ENCODE peak calls at places on chromosomes 2 and 18, in five cellular contexts. D is IMR-90, U is KBM-7, O is kidney tubule cell, B is A172. S is an unnamed sample.

GRCh38 chr2:218400167-218400929 is 680 bp downstream of the CTDSP1 start:
- DNase-seq in D (no peak), U (peak), O (peak), B (no peak), S (no peak)

GRCh38 chr2:42314892-42315468 is 46.0 kb downstream of the COX7A2L start:
- DNase-seq in D (peak), U (peak), O (peak), B (peak), S (peak)

GRCh38 chr2:20620271-20620681 is 30.6 kb downstream of the HS1BP3 start:
- DNase-seq in D (no peak), U (no peak), O (no peak), B (no peak), S (no peak)

GRCh38 chr2:66596229-66596628 is 161.3 kb downstream of the MEIS1 start:
- DNase-seq in D (peak), U (no peak), O (no peak), B (no peak), S (no peak)

GRCh38 chr18:44725300-44726096 is 44.8 kb downstream of the SETBP1 start:
- DNase-seq in D (peak), U (peak), O (peak), B (peak), S (peak)

GRCh38 chr2:109258905-109259540 is 130.0 kb downstream of the SH3RF3 start:
- DNase-seq in D (no peak), U (no peak), O (no peak), B (no peak), S (no peak)

GRCh38 chr18:51151568-51152511 is 45.6 kb downstream of the MEX3C start:
- DNase-seq in D (no peak), U (peak), O (no peak), B (no peak), S (no peak)

GRCh38 chr2:209614630-209615369 is 156.8 kb upstream of the UNC80 start:
- DNase-seq in D (no peak), U (no peak), O (no peak), B (no peak), S (no peak)

GRCh38 chr2:62409442-62409841 is 96.6 kb downstream of the TMEM17 start:
- DNase-seq in D (peak), U (no peak), O (peak), B (no peak), S (peak)

GRCh38 chr18:10015941-10016819 is 102.4 kb downstream of the VAPA start:
- DNase-seq in D (peak), U (no peak), O (peak), B (peak), S (peak)

GRCh38 chr2:26469092-26469710 is 8.7 kb downstream of the OTOF start:
- DNase-seq in D (peak), U (peak), O (peak), B (peak), S (peak)

GRCh38 chr2:235924675-235925063 is 243.5 kb downstream of the GBX2 start:
- DNase-seq in D (peak), U (no peak), O (no peak), B (no peak), S (no peak)

GRCh38 chr2:9174771-9175441 is 31.7 kb upstream of the ASAP2 start:
- DNase-seq in D (peak), U (no peak), O (peak), B (peak), S (peak)

GRCh38 chr2:129189617-129190016 is 789.8 kb upstream of the RAB6C start:
- DNase-seq in D (no peak), U (no peak), O (no peak), B (no peak), S (no peak)

GRCh38 chr18:75977069-75977468 is 518.0 kb downstream of the ZNF516 start:
- DNase-seq in D (no peak), U (no peak), O (no peak), B (no peak), S (peak)

GRCh38 chr2:216740557-216741222 is 45.3 kb upstream of the IGFBP5 start:
- DNase-seq in D (peak), U (no peak), O (no peak), B (no peak), S (no peak)

GRCh38 chr2:120508581-120509041 is 162.7 kb downstream of the INHBB start:
- DNase-seq in D (no peak), U (no peak), O (no peak), B (peak), S (no peak)

GRCh38 chr2:233919938-233920337 is 2.8 kb downstream of the TRPM8 start:
- DNase-seq in D (peak), U (no peak), O (no peak), B (peak), S (peak)

GRCh38 chr2:172246649-172247048 is 143.9 kb upstream of the DLX2 start:
- DNase-seq in D (peak), U (peak), O (peak), B (peak), S (no peak)

GRCh38 chr2:48531141-48531648 is 1.2 kb downstream of the STON1 start:
- DNase-seq in D (peak), U (peak), O (no peak), B (peak), S (peak)

GRCh38 chr2:96116879-96117533 is 635 bp upstream of the ADRA2B start:
- DNase-seq in D (peak), U (peak), O (peak), B (no peak), S (no peak)

GRCh38 chr2:164669291-164669690 is 48.0 kb upstream of the GRB14 start:
- DNase-seq in D (no peak), U (no peak), O (no peak), B (no peak), S (no peak)

GRCh38 chr2:233817995-233818638 is 36.2 kb downstream of the HJURP start:
- DNase-seq in D (no peak), U (no peak), O (no peak), B (no peak), S (no peak)

GRCh38 chr2:237427807-237428506 is 14.0 kb upstream of the COL6A3 start:
- DNase-seq in D (no peak), U (no peak), O (peak), B (no peak), S (no peak)

GRCh38 chr18:76589309-76589708 is 94.3 kb upstream of the ZNF516 start:
- DNase-seq in D (no peak), U (peak), O (no peak), B (no peak), S (no peak)

GRCh38 chr18:45654677-45655076 is 39.4 kb downstream of the SLC14A2 start:
- DNase-seq in D (no peak), U (no peak), O (peak), B (no peak), S (no peak)

GRCh38 chr2:236085647-236086046 is 82.5 kb downstream of the GBX2 start:
- DNase-seq in D (no peak), U (no peak), O (no peak), B (no peak), S (no peak)

GRCh38 chr2:25912851-25913695 is 34.8 kb upstream of the ASXL2 start:
- DNase-seq in D (peak), U (no peak), O (no peak), B (peak), S (peak)

GRCh38 chr2:124437811-124438210 is 412.7 kb downstream of the CNTNAP5 start:
- DNase-seq in D (no peak), U (no peak), O (peak), B (no peak), S (no peak)

GRCh38 chr2:154844513-154844912 is 146.0 kb downstream of the KCNJ3 start:
- DNase-seq in D (no peak), U (no peak), O (no peak), B (no peak), S (no peak)

GRCh38 chr2:239397856-239398470 is 2.9 kb downstream of the HDAC4 start:
- DNase-seq in D (no peak), U (no peak), O (no peak), B (no peak), S (no peak)

GRCh38 chr2:175679728-175680127 is 322.3 kb downstream of the LNPK start:
- DNase-seq in D (no peak), U (no peak), O (no peak), B (no peak), S (no peak)

GRCh38 chr2:230219419-230220331 is at the start of gene SP110:
- DNase-seq in D (peak), U (peak), O (peak), B (peak), S (peak)

GRCh38 chr2:159922563-159922962 is 124.6 kb upstream of the CD302 start:
- DNase-seq in D (no peak), U (no peak), O (no peak), B (no peak), S (no peak)

GRCh38 chr2:86622409-86622877 is 1.2 kb downstream of the RNF103 start:
- DNase-seq in D (peak), U (peak), O (peak), B (peak), S (no peak)

GRCh38 chr2:178976351-178976750 is 73.6 kb downstream of the CCDC141 start:
- DNase-seq in D (no peak), U (no peak), O (no peak), B (no peak), S (no peak)

GRCh38 chr2:148968776-148969175 is 69.7 kb upstream of the LYPD6B start:
- DNase-seq in D (no peak), U (no peak), O (no peak), B (no peak), S (no peak)

GRCh38 chr2:216012830-216013079 is 596 bp downstream of the MREG start:
- DNase-seq in D (no peak), U (no peak), O (no peak), B (no peak), S (no peak)

GRCh38 chr18:35771172-35771571 is 189.6 kb downstream of the GALNT1 start:
- DNase-seq in D (no peak), U (no peak), O (no peak), B (no peak), S (no peak)